ENCODE peak calls at places on chromosomes 12 and 14, in seven cellular contexts. J, N, Q, K, P, B and S are unnamed samples.

GRCh38 chr12:77232045-77232444 is 166.7 kb upstream of the E2F7 start:
- DNase-seq in P (no peak), Q (no peak), N (peak), J (no peak), K (no peak), B (peak), S (no peak)

GRCh38 chr14:99750746-99751450 is 42.3 kb upstream of the EML1 start:
- DNase-seq in K (no peak), P (no peak), Q (no peak), J (no peak), N (no peak), B (no peak), S (no peak)

GRCh38 chr12:132207083-132207775 is 63.0 kb downstream of the NOC4L start:
- DNase-seq in J (no peak), K (no peak), B (no peak), P (no peak), N (no peak), Q (no peak), S (no peak)

GRCh38 chr14:22422238-22422637 is 166.8 kb downstream of the DAD1 start:
- DNase-seq in B (no peak), J (peak), K (no peak), N (no peak), Q (no peak), P (no peak), S (no peak)

GRCh38 chr12:109394891-109395290 is 47.2 kb downstream of the MYO1H start:
- DNase-seq in B (no peak), N (no peak), K (no peak), P (no peak), J (no peak), Q (no peak), S (no peak)

GRCh38 chr12:1840561-1840960 is 20.2 kb downstream of the LRTM2 start:
- DNase-seq in Q (no peak), J (no peak), B (no peak), K (no peak), N (no peak), P (no peak), S (no peak)

GRCh38 chr12:26971963-26972362 is 33.7 kb downstream of the FGFR1OP2 start:
- DNase-seq in B (no peak), J (peak), K (no peak), P (peak), Q (peak), N (no peak), S (peak)

GRCh38 chr12:4106617-4107016 is 166.9 kb upstream of the CCND2 start:
- DNase-seq in B (no peak), Q (no peak), K (no peak), J (no peak), P (no peak), N (no peak), S (no peak)

GRCh38 chr14:89248430-89249295 is 168.4 kb downstream of the FOXN3 start:
- DNase-seq in N (no peak), Q (no peak), K (no peak), J (no peak), B (no peak), P (no peak), S (no peak)

GRCh38 chr14:66443158-66443695 is 42.9 kb upstream of the CCDC196 start:
- DNase-seq in K (no peak), J (no peak), N (peak), Q (no peak), P (no peak), B (peak), S (no peak)

GRCh38 chr14:50961606-50962259 is 17.4 kb upstream of the PYGL start:
- DNase-seq in K (no peak), N (peak), Q (no peak), B (peak), J (no peak), P (no peak), S (no peak)

GRCh38 chr14:100108840-100109593 is 43.8 kb downstream of the EVL start:
- DNase-seq in J (no peak), B (no peak), P (no peak), K (no peak), N (no peak), Q (no peak), S (no peak)

GRCh38 chr14:64198486-64198885 is 95.7 kb downstream of the ESR2 start:
- DNase-seq in P (no peak), B (no peak), Q (no peak), J (no peak), N (no peak), K (no peak), S (no peak)

GRCh38 chr12:106245767-106246166 is 2.1 kb downstream of the CKAP4 start:
- DNase-seq in J (no peak), N (peak), B (peak), P (no peak), Q (no peak), K (no peak), S (no peak)

GRCh38 chr12:86729798-86730197 is 473.6 kb upstream of the MGAT4C start:
- DNase-seq in Q (no peak), B (no peak), N (no peak), K (no peak), P (no peak), J (no peak), S (no peak)

GRCh38 chr12:16605666-16606116 is 271 bp downstream of the LMO3 start:
- DNase-seq in K (no peak), J (no peak), N (no peak), B (no peak), Q (no peak), P (no peak), S (no peak)

GRCh38 chr14:35949933-35950332 is 123.8 kb downstream of the BRMS1L start:
- DNase-seq in J (no peak), P (no peak), B (no peak), Q (no peak), N (peak), K (no peak), S (no peak)

GRCh38 chr12:89824822-89825221 is 116.2 kb upstream of the ATP2B1 start:
- DNase-seq in J (no peak), Q (no peak), K (no peak), B (no peak), P (no peak), N (no peak), S (no peak)